ENCODE peak calls at places on chromosomes 13 and 19, in six cellular contexts. G is tibial nerve; U is activated CD4-positive, alpha-beta T cell treated with anti-CD3 and anti-CD28 coated beads for 1 hour; I is KG1; E is activated CD8-positive, alpha-beta memory T cell treated with anti-CD3 and anti-CD28 coated beads, Interleukin-2, amount 50 U/mL, for 48 hours; V is T-helper 17 cell. Z is an unnamed sample.

GRCh38 chr19:21128901-21129698 is 12.7 kb upstream of the ZNF431 start:
- DNase-seq in G (no peak), U (no peak), I (no peak), E (no peak), V (no peak), Z (no peak)

GRCh38 chr13:23380534-23380933 is 53.0 kb downstream of the SACS start:
- DNase-seq in G (no peak), U (no peak), I (no peak), E (no peak), V (no peak), Z (no peak)

GRCh38 chr13:71607575-71607974 is 259.4 kb downstream of the DACH1 start:
- DNase-seq in G (no peak), U (no peak), I (no peak), E (no peak), V (no peak), Z (no peak)

GRCh38 chr19:39379865-39380399 is 11.0 kb downstream of the PAF1 start:
- DNase-seq in G (no peak), U (no peak), I (no peak), E (no peak), V (no peak), Z (no peak)

GRCh38 chr13:78376033-78376432 is 227.3 kb downstream of the POU4F1 start:
- DNase-seq in G (no peak), U (no peak), I (no peak), E (no peak), V (no peak), Z (no peak)

GRCh38 chr13:26050568-26051230 is 1.1 kb downstream of the SHISA2 start:
- DNase-seq in G (no peak), U (no peak), I (no peak), E (peak; percentile 56), V (no peak), Z (no peak)

GRCh38 chr13:99374994-99375805 is 68.0 kb upstream of the GPR183 start:
- DNase-seq in G (no peak), U (peak; percentile 20), I (peak; percentile 64), E (no peak), V (no peak), Z (no peak)

GRCh38 chr13:49046002-49046401 is 70.3 kb downstream of the FNDC3A start:
- DNase-seq in G (no peak), U (no peak), I (no peak), E (no peak), V (no peak), Z (no peak)

GRCh38 chr13:41458187-41458938 is 1.0 kb downstream of the RGCC start:
- DNase-seq in G (no peak), U (peak; percentile 41), I (no peak), E (peak; percentile 80), V (peak; percentile 28), Z (no peak)

GRCh38 chr19:7333198-7334118 is 15.3 kb upstream of the ARHGEF18 start:
- DNase-seq in G (no peak), U (no peak), I (no peak), E (no peak), V (no peak), Z (no peak)

GRCh38 chr19:29674374-29675119 is 9.3 kb downstream of the PLEKHF1 start:
- DNase-seq in G (no peak), U (no peak), I (no peak), E (no peak), V (no peak), Z (no peak)

GRCh38 chr13:109904218-109904617 is 117.8 kb upstream of the IRS2 start:
- DNase-seq in G (no peak), U (no peak), I (no peak), E (no peak), V (no peak), Z (no peak)

GRCh38 chr19:38841787-38842438 is 7.9 kb downstream of the HNRNPL start:
- DNase-seq in G (no peak), U (peak; percentile 31), I (no peak), E (no peak), V (peak; percentile 48), Z (peak; percentile 64)

GRCh38 chr13:43935878-43936277 is 56.2 kb downstream of the LACC1 start:
- DNase-seq in G (no peak), U (no peak), I (no peak), E (no peak), V (no peak), Z (no peak)

GRCh38 chr13:109545964-109546363 is 240.4 kb downstream of the IRS2 start:
- DNase-seq in G (no peak), U (no peak), I (no peak), E (no peak), V (no peak), Z (no peak)